ENCODE peak calls at places on chromosomes 3 and 15, in seven cellular contexts. Y is GM20000, S is brain microvascular endothelial cell, W is neural progenitor cell, U is cardiac muscle cell, J is fibroblast of the aortic adventitia, X is HCT116. K is an unnamed sample.

GRCh38 chr3:135965129-135965505 is 411 bp upstream of the PPP2R3A start:
- DNase-seq in Y (no peak), S (peak), W (no peak), X (no peak), U (no peak), J (no peak), K (no peak)

GRCh38 chr3:62164196-62164595 is 209.2 kb downstream of the FEZF2 start:
- DNase-seq in J (no peak), S (no peak), X (no peak), W (no peak), U (no peak), Y (no peak), K (no peak)

GRCh38 chr3:197907196-197907595 is 42.8 kb upstream of the RPL35A start:
- DNase-seq in W (no peak), Y (no peak), J (peak), S (no peak), U (no peak), X (no peak), K (no peak)

GRCh38 chr3:130340766-130341165 is 4.7 kb upstream of the COL6A5 start:
- DNase-seq in X (no peak), U (no peak), W (no peak), Y (no peak), S (no peak), J (no peak), K (no peak)

GRCh38 chr15:64334530-64334929 is 21.4 kb downstream of the CSNK1G1 start:
- DNase-seq in S (no peak), X (peak), J (no peak), Y (no peak), W (no peak), U (peak), K (no peak)

GRCh38 chr3:46368569-46368968 is 2.2 kb upstream of the CCR5 start:
- DNase-seq in W (peak), Y (peak), S (no peak), U (peak), J (no peak), X (no peak), K (peak)

GRCh38 chr3:6112546-6112945 is 748.4 kb upstream of the GRM7 start:
- DNase-seq in U (no peak), S (no peak), J (no peak), Y (no peak), W (no peak), X (no peak), K (no peak)

GRCh38 chr3:194879991-194880939 is 194.6 kb downstream of the FAM43A start:
- DNase-seq in Y (no peak), S (no peak), X (no peak), J (peak), U (no peak), W (no peak), K (no peak)

GRCh38 chr15:41828747-41829270 is 917 bp downstream of the JMJD7 start:
- DNase-seq in Y (no peak), J (peak), X (no peak), W (no peak), U (no peak), S (no peak), K (no peak)

GRCh38 chr15:89114974-89115373 is 26.7 kb downstream of the ABHD2 start:
- DNase-seq in J (peak), W (peak), U (peak), X (no peak), Y (no peak), S (peak), K (no peak)

GRCh38 chr3:46693038-46693896 is at the start of gene ALS2CL:
- DNase-seq in W (peak), X (no peak), U (peak), S (no peak), Y (peak), J (no peak), K (peak)

GRCh38 chr3:99503350-99503749 is 135.0 kb upstream of the COL8A1 start:
- DNase-seq in J (peak), W (no peak), S (no peak), X (no peak), U (no peak), Y (no peak), K (no peak)

GRCh38 chr3:72145506-72146380 is 360.8 kb upstream of the PROK2 start:
- DNase-seq in U (no peak), S (peak), W (peak), Y (no peak), J (peak), X (no peak), K (no peak)

GRCh38 chr15:51104512-51104911 is 9.8 kb upstream of the TNFAIP8L3 start:
- DNase-seq in U (no peak), J (peak), Y (no peak), S (no peak), X (no peak), W (peak), K (no peak)

GRCh38 chr3:146650691-146651090 is 45.5 kb upstream of the PLSCR5 start:
- DNase-seq in U (no peak), S (no peak), W (no peak), J (peak), X (no peak), Y (no peak), K (no peak)

GRCh38 chr3:187265461-187265955 is 26.0 kb downstream of the MASP1 start:
- DNase-seq in X (no peak), S (peak), J (peak), U (peak), Y (no peak), W (no peak), K (no peak)

GRCh38 chr3:74139648-74140047 is 474.8 kb downstream of the CNTN3 start:
- DNase-seq in Y (no peak), X (no peak), W (peak), S (no peak), J (no peak), U (peak), K (no peak)

GRCh38 chr3:14204605-14205284 is 26.1 kb downstream of the LSM3 start:
- DNase-seq in Y (no peak), W (no peak), U (peak), S (peak), J (peak), X (no peak), K (no peak)

GRCh38 chr3:193842832-193843446 is 249.9 kb downstream of the OPA1 start:
- DNase-seq in X (no peak), U (no peak), W (no peak), J (no peak), Y (no peak), S (no peak), K (no peak)

GRCh38 chr3:42601898-42602581 is 1.6 kb downstream of the NKTR start:
- DNase-seq in Y (no peak), U (no peak), S (no peak), J (no peak), W (peak), X (no peak), K (no peak)

GRCh38 chr3:86967062-86967461 is 23.9 kb downstream of the VGLL3 start:
- DNase-seq in U (no peak), W (peak), J (no peak), Y (no peak), X (no peak), S (no peak), K (no peak)

GRCh38 chr3:23232879-23233278 is 29.8 kb downstream of the UBE2E2 start:
- DNase-seq in J (no peak), U (no peak), S (no peak), X (no peak), W (no peak), Y (no peak), K (no peak)

GRCh38 chr3:14836049-14836468 is 17.3 kb downstream of the FGD5 start:
- DNase-seq in W (no peak), J (peak), U (no peak), S (no peak), Y (no peak), X (no peak), K (no peak)

GRCh38 chr3:142165194-142165593 is 15.8 kb upstream of the TFDP2 start:
- DNase-seq in W (no peak), U (no peak), S (no peak), Y (no peak), X (no peak), J (no peak), K (no peak)

GRCh38 chr3:154177406-154177805 is 56.2 kb downstream of the ARHGEF26 start:
- DNase-seq in J (no peak), U (peak), S (no peak), X (no peak), W (peak), Y (no peak), K (no peak)

GRCh38 chr15:87219650-87220615 is 1036.6 kb downstream of the NTRK3 start:
- DNase-seq in W (no peak), J (peak), U (no peak), S (no peak), X (no peak), Y (no peak), K (no peak)

GRCh38 chr3:163196815-163197214 is 1700.2 kb downstream of the OTOL1 start:
- DNase-seq in J (no peak), Y (no peak), X (no peak), W (no peak), U (no peak), S (no peak), K (no peak)

GRCh38 chr3:111252795-111253194 is 181.2 kb downstream of the NECTIN3 start:
- DNase-seq in W (no peak), Y (no peak), X (no peak), S (peak), J (peak), U (peak), K (no peak)

GRCh38 chr3:143973352-143974021 is 1.9 kb downstream of the DIPK2A start:
- DNase-seq in Y (peak), W (peak), X (no peak), J (peak), U (peak), S (peak), K (no peak)
- TF ChIP-seq CTCF in Y (no peak), W (no peak), X (no peak), J (no peak), U (no peak), S (no peak), K (no peak)

DNA sequence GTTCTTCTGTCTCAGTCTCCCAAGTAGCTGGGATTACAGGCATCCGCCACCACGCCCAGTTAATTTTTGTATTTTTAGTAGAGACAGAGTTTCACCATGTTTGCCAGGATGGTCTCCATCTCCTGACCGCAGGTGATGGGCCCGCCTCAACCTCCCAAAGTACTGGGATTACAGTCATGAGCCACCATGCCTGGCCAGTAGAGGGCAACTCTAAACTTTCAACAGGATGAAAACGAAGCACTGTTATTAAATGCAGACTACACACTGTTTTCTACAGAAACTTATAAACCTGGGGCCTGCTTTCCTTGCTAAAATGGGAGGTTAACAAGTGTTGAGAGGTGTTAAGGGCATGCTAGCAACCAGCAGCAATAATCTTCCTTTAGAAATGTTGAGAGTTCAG is 7.6 kb downstream of the ARPC4 start:
- DNase-seq in J (no peak), Y (no peak), W (no peak), U (no peak), X (no peak), S (no peak), K (no peak)
- TF ChIP-seq CTCF in J (peak), Y (no peak), W (peak), U (peak), X (peak), S (peak), K (no peak)

GRCh38 chr3:9888540-9888939 is 1.9 kb upstream of the JAGN1 start:
- DNase-seq in S (no peak), X (no peak), Y (no peak), U (no peak), W (no peak), J (no peak), K (no peak)

GRCh38 chr3:9886328-9886727 is 4.1 kb upstream of the JAGN1 start:
- DNase-seq in J (no peak), W (no peak), Y (no peak), U (no peak), S (no peak), X (no peak), K (no peak)

GRCh38 chr3:9884555-9885165 is 4.6 kb upstream of the CIDEC start:
- DNase-seq in Y (no peak), U (no peak), S (peak), X (peak), W (no peak), J (peak), K (no peak)

GRCh38 chr3:9889405-9889804 is 1.0 kb upstream of the JAGN1 start:
- DNase-seq in W (no peak), Y (no peak), J (no peak), X (no peak), U (no peak), S (no peak), K (no peak)

GRCh38 chr3:9887478-9887877 is 2.9 kb upstream of the JAGN1 start:
- DNase-seq in J (no peak), W (no peak), Y (no peak), U (no peak), S (no peak), X (no peak), K (no peak)
- TF ChIP-seq CTCF in J (no peak), W (no peak), Y (no peak), U (no peak), S (no peak), X (no peak), K (no peak)

GRCh38 chr15:40803688-40804087 is 3.2 kb upstream of the ZFYVE19 start:
- DNase-seq in U (no peak), Y (no peak), X (no peak), W (no peak), S (no peak), J (no peak), K (no peak)
- TF ChIP-seq CTCF in U (no peak), Y (no peak), X (no peak), W (no peak), S (peak), J (no peak), K (no peak)

DNA sequence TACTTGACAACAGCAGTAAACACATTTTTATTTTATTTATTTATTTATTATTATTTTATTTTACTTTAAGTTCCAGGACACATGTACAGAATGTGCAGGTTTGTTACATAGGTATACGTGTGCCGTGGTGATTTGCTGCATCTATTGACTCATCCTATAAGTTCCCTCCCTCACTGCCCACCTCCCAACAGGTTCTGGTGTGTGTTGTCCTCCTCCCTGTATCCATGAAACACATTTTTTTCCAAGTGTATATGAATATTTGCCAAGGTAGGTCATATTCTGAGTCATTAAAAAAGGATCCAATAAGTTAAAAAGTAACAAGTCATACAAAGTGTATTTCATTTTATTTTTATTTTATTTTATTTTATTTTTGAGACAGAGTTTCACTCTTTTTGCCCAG is 567.3 kb upstream of the KCNMB2 start:
- DNase-seq in J (no peak), U (no peak), S (no peak), X (no peak), Y (no peak), W (no peak), K (no peak)
- TF ChIP-seq CTCF in J (no peak), U (no peak), S (no peak), X (no peak), Y (no peak), W (no peak), K (no peak)

DNA sequence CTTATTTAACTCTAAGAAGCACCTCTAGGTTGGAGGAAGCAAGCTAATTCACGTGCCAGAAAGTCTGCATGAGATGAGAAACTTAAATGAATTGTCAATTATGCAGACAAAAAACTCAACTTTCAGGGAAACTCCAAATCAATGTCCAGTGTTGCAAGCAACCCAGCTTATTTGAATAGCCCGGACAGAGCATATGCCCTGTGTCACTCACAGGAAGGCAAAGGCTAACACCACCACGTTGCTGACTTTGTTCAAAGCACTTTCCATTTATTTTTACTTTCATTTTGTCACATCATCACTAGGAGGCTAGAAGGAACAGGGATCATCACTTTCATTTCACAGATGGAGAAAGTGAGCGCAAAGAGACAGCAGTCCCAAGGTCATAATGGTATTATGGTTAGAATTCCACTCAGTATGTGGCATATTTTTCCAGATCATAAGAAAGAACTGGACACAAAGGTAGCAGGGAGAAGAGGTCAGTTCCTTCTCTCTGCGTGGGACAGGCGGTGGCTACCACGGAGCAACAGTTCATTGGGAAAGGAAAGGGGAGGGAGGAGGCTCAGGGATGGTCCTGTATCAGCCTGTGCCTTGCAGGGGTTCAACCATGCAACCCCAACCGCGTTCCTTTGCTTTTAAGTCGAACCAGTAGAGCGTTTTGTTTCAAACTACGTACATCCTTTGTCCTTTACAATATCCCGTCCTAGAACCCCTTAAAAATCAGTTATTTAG is 1.2 kb downstream of the HEG1 start:
- DNase-seq in S (peak), X (no peak), Y (peak), U (peak), J (peak), W (peak), K (peak)
- TF ChIP-seq CTCF in S (peak), X (no peak), Y (no peak), U (no peak), J (peak), W (no peak), K (no peak)

K was measured in GM13976.